ENCODE peak calls at places on chromosomes 6 and 20, in six cellular contexts. Y, W, F, K, Z and L are unnamed samples.

GRCh38 chr6:169997187-169997929 is 245.9 kb downstream of the ERMARD start:
- DNase-seq in W (no peak), Z (no peak), F (no peak), K (no peak), Y (no peak), L (no peak)

GRCh38 chr6:168037856-168038255 is 40.4 kb downstream of the KIF25 start:
- DNase-seq in F (no peak), Z (no peak), K (no peak), W (no peak), Y (no peak), L (no peak)

GRCh38 chr6:7725849-7726415 is at the start of gene BMP6:
- DNase-seq in K (peak; percentile 95), Y (peak; percentile 90), F (peak; percentile 92), W (peak; percentile 86), Z (peak; percentile 90), L (peak; percentile 64)

GRCh38 chr6:144094731-144095133 is 641 bp downstream of the SF3B5 start:
- DNase-seq in Y (no peak), W (no peak), F (no peak), Z (no peak), K (no peak), L (no peak)

GRCh38 chr6:161057103-161058091 is 65.8 kb downstream of the MAP3K4 start:
- DNase-seq in Y (no peak), F (no peak), K (no peak), Z (no peak), W (no peak), L (peak; percentile 45)

GRCh38 chr6:104953410-104953953 is 3.4 kb upstream of the LIN28B start:
- DNase-seq in F (no peak), W (no peak), Y (no peak), K (no peak), Z (no peak), L (no peak)

GRCh38 chr6:22444335-22444734 is 125.0 kb upstream of the HDGFL1 start:
- DNase-seq in Y (no peak), W (no peak), Z (no peak), F (no peak), K (no peak), L (no peak)

GRCh38 chr6:152531659-152532058 is 105.5 kb downstream of the SYNE1 start:
- DNase-seq in W (no peak), Z (no peak), F (no peak), Y (no peak), K (no peak), L (no peak)

GRCh38 chr20:52972965-52973819 is 1.0 kb downstream of the TSHZ2 start:
- DNase-seq in F (peak; percentile 53), W (peak; percentile 14), Z (no peak), K (peak; percentile 67), Y (no peak), L (no peak)

GRCh38 chr6:88763160-88763559 is 200.3 kb downstream of the RNGTT start:
- DNase-seq in Z (no peak), F (no peak), Y (no peak), K (no peak), W (no peak), L (no peak)

GRCh38 chr20:23272176-23273029 is 78.2 kb upstream of the NXT1 start:
- DNase-seq in W (no peak), K (no peak), Y (no peak), F (no peak), Z (no peak), L (no peak)

GRCh38 chr20:31670371-31671228 is 32.9 kb downstream of the COX4I2 start:
- DNase-seq in F (no peak), Y (peak; percentile 49), Z (no peak), K (peak; percentile 87), W (peak; percentile 78), L (no peak)

GRCh38 chr20:11849270-11849920 is 68.3 kb upstream of the BTBD3 start:
- DNase-seq in Y (no peak), Z (no peak), K (no peak), W (no peak), F (no peak), L (no peak)

GRCh38 chr20:48879609-48880008 is 41.9 kb upstream of the ARFGEF2 start:
- DNase-seq in Z (peak; percentile 65), Y (no peak), F (no peak), W (no peak), K (no peak), L (no peak)

GRCh38 chr20:32831982-32832381 is 12.2 kb downstream of the MAPRE1 start:
- DNase-seq in K (no peak), W (no peak), F (no peak), Y (no peak), Z (no peak), L (no peak)

DNA sequence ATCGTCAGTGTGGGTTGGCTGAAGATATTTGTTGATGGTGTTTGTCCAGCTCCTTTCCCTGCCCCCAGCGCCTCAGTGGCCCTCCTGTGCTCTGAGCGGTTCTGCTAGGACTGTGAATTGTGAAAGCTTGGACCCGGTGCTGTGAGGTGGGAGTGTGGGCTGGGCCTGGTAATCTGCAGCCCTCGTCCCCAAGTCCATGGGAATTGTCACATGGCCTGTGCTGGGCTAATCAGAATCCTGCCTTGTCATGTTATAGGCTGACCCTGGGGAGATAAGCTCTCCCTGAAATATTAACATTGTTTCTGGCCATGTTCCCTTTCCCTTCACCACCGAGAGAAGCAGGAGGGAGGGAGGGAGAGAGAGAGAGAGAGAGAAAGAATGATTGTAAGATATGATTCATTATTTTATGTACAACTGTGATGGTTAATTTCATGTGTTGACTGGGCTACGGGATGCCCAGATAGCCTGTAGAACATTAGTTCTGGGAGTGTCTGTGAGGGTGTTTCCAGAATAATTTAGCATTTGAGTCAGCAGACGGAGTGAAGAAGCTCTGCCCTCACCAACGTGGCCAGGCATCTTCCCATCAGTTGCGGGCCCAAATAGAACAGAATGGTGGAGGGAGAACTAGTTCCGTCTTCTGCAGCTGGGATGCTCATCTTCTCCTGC is 62.4 kb downstream of the TFAP2C start:
- DNase-seq in K (no peak), Y (no peak), F (no peak), Z (no peak), W (no peak), L (no peak)
- H3K27ac ChIP-seq in K (no peak overlapping the region), Y (no peak overlapping the region), F (no peak overlapping the region), Z (peak overlapping the region; percentile 99), W (no peak overlapping the region), L (no peak overlapping the region)

GRCh38 chr20:5638023-5638422 is 112.2 kb upstream of the SHLD1 start:
- DNase-seq in F (no peak), Z (no peak), Y (no peak), K (no peak), W (no peak), L (no peak)

GRCh38 chr20:5642155-5642981 is 107.8 kb upstream of the SHLD1 start:
- DNase-seq in Z (no peak), W (peak; percentile 18), F (no peak), Y (peak; percentile 63), K (no peak), L (no peak)

DNA sequence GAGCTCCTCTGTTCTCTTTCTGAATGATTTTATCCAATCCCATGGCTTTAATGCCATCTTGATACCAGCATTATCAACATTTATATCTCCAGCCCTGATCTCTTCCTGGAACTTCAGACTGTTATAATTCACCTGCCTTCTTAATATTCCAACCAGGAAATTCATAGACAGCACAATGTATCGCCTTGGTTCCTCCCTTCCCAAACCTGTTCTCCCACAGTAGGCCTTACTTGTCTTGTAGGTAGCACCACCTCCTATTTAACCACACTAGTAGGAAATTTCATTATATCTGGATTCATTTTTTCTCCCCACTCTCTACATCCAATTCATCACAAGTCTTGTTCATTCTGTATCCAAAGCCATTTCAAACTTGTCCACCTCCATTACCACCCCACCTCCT is 106.3 kb upstream of the SHLD1 start:
- DNase-seq in K (no peak), Z (peak; percentile 38), Y (no peak), W (no peak), F (no peak), L (no peak)
- H3K27ac ChIP-seq in K (no peak overlapping the region), Z (peak overlapping the region; percentile 42), Y (no peak overlapping the region), W (no peak overlapping the region), F (no peak overlapping the region), L (peak overlapping the region; percentile 100)

DNA sequence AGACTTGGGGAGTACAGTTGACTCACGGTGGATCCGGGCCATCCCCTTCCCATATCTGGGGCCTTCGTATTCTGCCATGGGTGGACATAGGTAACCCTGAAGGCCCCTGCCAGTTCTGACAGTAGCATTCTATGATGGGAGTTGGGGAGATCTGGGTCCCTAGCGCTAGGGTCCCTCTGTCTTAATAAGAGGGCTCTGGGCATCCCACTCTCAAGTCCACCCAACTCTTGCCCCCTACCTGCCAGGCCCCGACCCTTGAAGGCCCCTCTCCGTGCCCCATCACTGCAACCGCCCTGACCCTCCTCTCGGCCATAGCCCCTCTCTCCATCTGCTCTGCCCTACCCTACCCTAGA is 6.5 kb upstream of the CAPN11 start:
- DNase-seq in W (no peak), F (no peak), Y (no peak), Z (no peak), K (no peak), L (no peak)
- H3K27ac ChIP-seq in W (no peak overlapping the region), F (no peak overlapping the region), Y (no peak overlapping the region), Z (no peak overlapping the region), K (no peak overlapping the region), L (no peak overlapping the region)

GRCh38 chr6:793261-793660 is 100.3 kb upstream of the EXOC2 start:
- DNase-seq in Z (no peak), W (no peak), F (no peak), Y (no peak), K (no peak), L (no peak)
- H3K27ac ChIP-seq in Z (no peak overlapping the region), W (no peak overlapping the region), F (no peak overlapping the region), Y (no peak overlapping the region), K (no peak overlapping the region), L (no peak overlapping the region)

GRCh38 chr6:37566209-37566859 is 66.6 kb upstream of the CCDC167 start:
- DNase-seq in Y (peak; percentile 34), K (peak; percentile 84), W (peak; percentile 47), F (peak; percentile 62), Z (peak; percentile 54), L (no peak)
- H3K27ac ChIP-seq in Y (no peak overlapping the region), K (no peak overlapping the region), W (no peak overlapping the region), F (no peak overlapping the region), Z (no peak overlapping the region), L (no peak overlapping the region)

GRCh38 chr6:24950210-24950941 is 14.6 kb upstream of the RIPOR2 start:
- DNase-seq in Y (no peak), W (no peak), Z (no peak), F (no peak), K (no peak), L (no peak)

GRCh38 chr6:24947636-24948035 is 11.9 kb upstream of the RIPOR2 start:
- DNase-seq in K (no peak), W (no peak), F (no peak), Y (no peak), Z (no peak), L (no peak)

GRCh38 chr6:24945046-24945445 is 9.3 kb upstream of the RIPOR2 start:
- DNase-seq in K (no peak), Y (no peak), Z (no peak), W (no peak), F (no peak), L (no peak)

GRCh38 chr6:24951831-24952299 is 16.1 kb upstream of the RIPOR2 start:
- DNase-seq in W (no peak), Z (no peak), Y (peak; percentile 43), K (no peak), F (no peak), L (no peak)

DNA sequence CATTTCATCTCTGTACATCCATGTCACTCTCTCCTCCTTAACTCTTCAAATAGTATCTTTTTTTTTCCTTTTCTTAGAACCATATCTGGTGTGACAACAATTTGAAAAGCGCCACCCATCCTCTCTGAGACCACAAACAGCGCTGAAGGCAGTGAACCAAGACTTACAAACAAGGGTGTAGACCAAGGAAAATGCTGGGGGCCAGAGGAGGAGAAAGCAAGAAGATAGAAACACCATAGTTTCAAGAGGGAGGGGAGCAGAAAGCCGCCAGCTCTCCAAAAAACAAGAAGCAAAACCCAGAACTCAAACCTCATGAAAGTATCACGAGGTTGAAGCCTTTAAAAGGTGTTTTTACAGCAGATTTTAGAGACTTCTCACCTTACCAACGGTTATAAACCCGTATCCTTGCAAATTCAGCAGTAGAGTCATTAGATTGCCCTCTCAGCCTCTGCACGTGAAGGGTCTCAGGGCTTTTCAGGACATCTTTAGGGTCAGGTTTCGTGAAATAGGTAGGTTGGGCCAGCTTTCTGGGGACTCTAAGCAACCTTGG is 13.3 kb upstream of the RIPOR2 start:
- DNase-seq in K (no peak), F (no peak), Z (no peak), W (no peak), Y (no peak), L (no peak)
- H3K27ac ChIP-seq in K (no peak overlapping the region), F (no peak overlapping the region), Z (no peak overlapping the region), W (no peak overlapping the region), Y (no peak overlapping the region), L (no peak overlapping the region)